ENCODE peak calls at places on chromosomes 6 and 20, in five cellular contexts. Y is IMR-90, C is A549, W is AG10803, J is lower lobe of right lung. D is an unnamed sample.

GRCh38 chr6:32825966-32826365 is 9.2 kb upstream of the HLA-DOB start:
- DNase-seq in C (peak), J (no peak), W (peak), Y (peak), D (no peak)

GRCh38 chr20:57397004-57397692 is 6.0 kb downstream of the RBM38 start:
- DNase-seq in J (peak), W (no peak), C (no peak), Y (no peak), D (no peak)

GRCh38 chr6:21664263-21665081 is 70.9 kb downstream of the SOX4 start:
- DNase-seq in W (no peak), C (peak), J (peak), Y (no peak), D (no peak)

GRCh38 chr6:151763938-151764680 is 43.4 kb upstream of the ESR1 start:
- DNase-seq in W (peak), C (peak), J (peak), Y (peak), D (no peak)

GRCh38 chr20:50371878-50372769 is 138.1 kb upstream of the PTPN1 start:
- DNase-seq in Y (peak), W (no peak), C (no peak), J (no peak), D (no peak)

GRCh38 chr6:126696921-126697693 is 357.2 kb downstream of the CENPW start:
- DNase-seq in Y (no peak), J (peak), W (peak), C (no peak), D (no peak)

GRCh38 chr20:18394363-18394762 is 72.5 kb downstream of the DZANK1 start:
- DNase-seq in W (no peak), C (no peak), Y (no peak), J (no peak), D (no peak)

GRCh38 chr6:658244-658643 is 1.3 kb upstream of the HUS1B start:
- DNase-seq in W (peak), Y (peak), J (no peak), C (no peak), D (peak)

GRCh38 chr6:65787787-65788186 is 80.8 kb upstream of the EYS start:
- DNase-seq in C (no peak), W (no peak), J (no peak), Y (no peak), D (no peak)

GRCh38 chr6:35790683-35791082 is 6.4 kb downstream of the CLPS start:
- DNase-seq in J (no peak), W (no peak), Y (no peak), C (no peak), D (no peak)

GRCh38 chr20:48910360-48910781 is 11.1 kb upstream of the ARFGEF2 start:
- DNase-seq in J (no peak), C (peak), W (no peak), Y (no peak), D (no peak)

GRCh38 chr6:168345896-168346754 is 26.5 kb upstream of the DACT2 start:
- DNase-seq in J (no peak), Y (no peak), C (no peak), W (no peak), D (no peak)

GRCh38 chr6:36029464-36029863 is 1.9 kb downstream of the MAPK14 start:
- DNase-seq in J (no peak), W (peak), C (peak), Y (peak), D (no peak)

GRCh38 chr6:18387061-18387721 is at the start of gene RNF144B:
- DNase-seq in J (peak), C (peak), Y (peak), W (peak), D (no peak)

GRCh38 chr6:152004036-152004566 is 196.6 kb downstream of the ESR1 start:
- DNase-seq in Y (no peak), J (no peak), C (no peak), W (peak), D (no peak)

DNA sequence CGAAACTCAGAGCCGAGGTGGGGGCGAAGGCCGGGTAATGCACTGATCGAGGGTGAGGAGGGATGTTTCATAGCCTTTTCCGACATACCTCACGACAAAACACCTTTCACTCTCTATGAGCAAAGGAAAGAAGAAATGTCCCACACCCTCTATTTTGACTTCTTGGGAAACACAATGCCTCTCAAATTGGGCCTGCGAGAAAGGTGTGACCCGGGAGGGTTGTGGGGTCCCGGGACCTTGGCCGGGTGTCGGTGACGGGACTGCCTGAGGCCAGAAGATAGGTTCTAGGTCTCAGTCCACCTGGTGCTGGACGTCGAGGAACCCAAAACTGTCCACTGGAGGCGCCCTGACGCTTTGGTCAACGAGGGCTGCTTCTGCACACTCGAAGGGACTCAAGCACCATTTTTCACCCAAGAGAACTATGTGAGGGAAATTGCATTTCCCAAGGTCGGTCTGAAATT is 41.1 kb upstream of the OSTM1 start:
- DNase-seq in W (peak), Y (peak), C (peak), J (peak), D (no peak)
- TF ChIP-seq CTCF in W (peak), Y (peak), C (peak), J (peak), D (peak)

GRCh38 chr6:131950767-131951575 is at the start of gene CCN2:
- DNase-seq in C (peak), Y (peak), W (peak), J (peak), D (peak)
- TF ChIP-seq CTCF in C (no peak), Y (no peak), W (no peak), J (no peak), D (no peak)

GRCh38 chr6:142698751-142699150 is 246.2 kb downstream of the HIVEP2 start:
- DNase-seq in Y (no peak), J (no peak), W (no peak), C (no peak), D (no peak)
- TF ChIP-seq CTCF in Y (peak), J (no peak), W (peak), C (no peak), D (no peak)

DNA sequence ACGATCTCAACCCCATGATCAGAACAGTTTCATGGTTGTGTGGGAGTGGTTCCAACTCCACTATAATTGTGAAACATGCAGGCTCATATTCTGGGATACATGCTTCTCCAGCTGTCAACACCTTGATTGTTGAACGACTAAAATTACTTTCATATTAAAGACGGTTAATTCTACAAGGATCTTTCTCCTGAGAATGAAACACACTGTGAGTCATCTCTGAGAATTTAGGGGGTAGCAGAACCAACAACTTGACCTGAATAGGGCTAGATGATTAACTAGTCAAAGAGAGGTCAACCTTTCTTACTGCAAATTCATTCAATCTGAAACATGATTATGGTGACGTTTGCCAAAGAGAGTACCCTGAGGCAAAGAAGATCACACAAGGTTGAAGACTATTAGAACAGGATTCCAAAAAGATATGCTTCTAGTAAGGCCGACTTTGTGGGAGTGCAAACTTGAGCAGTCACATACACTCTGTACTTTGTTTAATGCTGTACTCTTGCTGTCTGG is 175.2 kb upstream of the CITED2 start:
- DNase-seq in Y (no peak), J (no peak), C (no peak), W (no peak), D (no peak)
- TF ChIP-seq CTCF in Y (no peak), J (no peak), C (no peak), W (no peak), D (no peak)

GRCh38 chr6:45417461-45417860 is 39.7 kb upstream of the SUPT3H start:
- DNase-seq in Y (no peak), C (no peak), W (no peak), J (no peak), D (no peak)

GRCh38 chr6:45420909-45421699 is 43.4 kb upstream of the SUPT3H start:
- DNase-seq in C (no peak), W (peak), J (no peak), Y (no peak), D (no peak)

GRCh38 chr6:45420083-45420908 is 42.6 kb upstream of the SUPT3H start:
- DNase-seq in J (peak), Y (peak), C (no peak), W (peak), D (no peak)

GRCh38 chr6:45421700-45422540 is 44.2 kb upstream of the SUPT3H start:
- DNase-seq in C (peak), Y (peak), J (peak), W (peak), D (no peak)

DNA sequence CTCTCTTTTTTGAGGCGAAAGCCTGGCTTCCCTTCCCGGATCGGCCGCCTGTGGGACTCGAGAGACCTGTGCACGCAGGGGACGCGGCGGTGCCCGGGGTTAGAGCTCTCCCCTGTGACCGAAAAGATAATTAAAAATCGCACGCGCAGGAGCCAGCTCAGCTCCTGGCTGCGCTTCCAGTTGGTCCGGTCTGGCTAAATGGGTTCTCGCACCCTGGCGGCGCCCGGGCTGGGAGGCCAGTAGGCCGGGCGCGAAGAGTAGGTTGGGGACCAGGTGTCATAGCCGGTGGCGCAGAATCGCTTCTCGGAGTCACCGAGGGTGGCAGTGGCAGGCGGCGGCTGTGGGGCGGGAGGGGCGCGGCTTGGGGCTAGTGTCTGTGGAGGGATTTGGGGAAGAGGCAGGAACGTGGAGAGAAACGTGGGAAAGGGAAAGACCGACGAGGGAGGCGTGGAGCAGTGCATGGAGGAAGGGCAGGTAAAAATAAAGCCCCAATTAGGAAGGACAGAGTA is 41.9 kb upstream of the SUPT3H start:
- DNase-seq in Y (no peak), W (peak), C (peak), J (peak), D (no peak)
- TF ChIP-seq CTCF in Y (peak), W (peak), C (peak), J (peak), D (peak)